ENCODE peak calls at places on chromosome 11, in eight cellular contexts. M is cardiac fibroblast; G is A549; E is CD8-positive, alpha-beta T cell; W is neural crest cell; S is CD4-positive, alpha-beta T cell; J is endothelial cell of umbilical vein; U is foreskin fibroblast. C is an unnamed sample.

GRCh38 chr11:125263268-125263790 is 98.8 kb downstream of the PKNOX2 start:
- DNase-seq in M (peak), G (no peak), E (no peak), W (peak), S (no peak), J (peak), U (peak), C (peak)

GRCh38 chr11:131864205-131864604 is 493.8 kb downstream of the NTM start:
- DNase-seq in M (no peak), G (no peak), E (no peak), W (no peak), S (no peak), J (peak), U (no peak), C (no peak)

GRCh38 chr11:121615506-121615905 is 162.7 kb upstream of the SORL1-AS1 start:
- DNase-seq in M (peak), G (no peak), E (no peak), W (no peak), S (no peak), J (no peak), U (no peak), C (peak)

GRCh38 chr11:3859373-3859881 is 4.0 kb downstream of the STIM1 start:
- DNase-seq in M (no peak), G (no peak), E (no peak), W (no peak), S (no peak), J (no peak), U (no peak), C (no peak)

GRCh38 chr11:22244986-22245592 is 52.2 kb downstream of the ANO5 start:
- DNase-seq in M (peak), G (peak), E (peak), W (peak), S (no peak), J (peak), U (peak), C (no peak)

GRCh38 chr11:110128161-110128560 is 35.0 kb downstream of the ZC3H12C start:
- DNase-seq in M (peak), G (no peak), E (no peak), W (no peak), S (no peak), J (no peak), U (peak), C (no peak)

GRCh38 chr11:127994736-127995135 is 592.6 kb downstream of the ETS1 start:
- DNase-seq in M (peak), G (no peak), E (no peak), W (no peak), S (no peak), J (no peak), U (peak), C (peak)

GRCh38 chr11:93741882-93742226 is 382 bp downstream of the C11orf54 start:
- DNase-seq in M (peak), G (peak), E (no peak), W (no peak), S (no peak), J (no peak), U (peak), C (peak)

GRCh38 chr11:774873-775592 is 2.3 kb downstream of the GATD1 start:
- DNase-seq in M (peak), G (no peak), E (no peak), W (no peak), S (no peak), J (peak), U (no peak), C (no peak)

GRCh38 chr11:102118937-102119336 is 8.7 kb downstream of the YAP1 start:
- DNase-seq in M (no peak), G (no peak), E (no peak), W (no peak), S (no peak), J (no peak), U (no peak), C (no peak)

GRCh38 chr11:73245461-73245860 is 26.7 kb upstream of the P2RY6 start:
- DNase-seq in M (no peak), G (no peak), E (no peak), W (no peak), S (no peak), J (no peak), U (no peak), C (no peak)

GRCh38 chr11:68962527-68963250 is 18.1 kb downstream of the MRGPRD start:
- DNase-seq in M (no peak), G (no peak), E (no peak), W (no peak), S (no peak), J (no peak), U (no peak), C (no peak)

GRCh38 chr11:14764899-14765527 is 121.4 kb downstream of the PDE3B start:
- DNase-seq in M (peak), G (no peak), E (no peak), W (no peak), S (no peak), J (peak), U (no peak), C (peak)

GRCh38 chr11:69337211-69337721 is 43.3 kb downstream of the MYEOV start:
- DNase-seq in M (no peak), G (no peak), E (no peak), W (no peak), S (no peak), J (no peak), U (peak), C (peak)

GRCh38 chr11:13260196-13260962 is 17.2 kb upstream of the BMAL1 start:
- DNase-seq in M (no peak), G (no peak), E (no peak), W (no peak), S (no peak), J (no peak), U (no peak), C (no peak)

GRCh38 chr11:64865286-64866172 is 12.9 kb downstream of the EHD1 start:
- DNase-seq in M (peak), G (no peak), E (no peak), W (no peak), S (no peak), J (no peak), U (peak), C (peak)

GRCh38 chr11:57667065-57667714 is 724 bp upstream of the ZDHHC5 start:
- DNase-seq in M (peak), G (peak), E (peak), W (peak), S (peak), J (peak), U (peak), C (peak)

GRCh38 chr11:57658023-57658361 is 430 bp downstream of the CLP1 start:
- DNase-seq in M (no peak), G (no peak), E (no peak), W (no peak), S (no peak), J (no peak), U (no peak), C (no peak)

GRCh38 chr11:57663975-57664374 is 3.9 kb upstream of the ZDHHC5 start:
- DNase-seq in M (no peak), G (no peak), E (no peak), W (no peak), S (no peak), J (no peak), U (no peak), C (no peak)

GRCh38 chr11:57659669-57660068 is 2.1 kb downstream of the CLP1 start:
- DNase-seq in M (no peak), G (no peak), E (no peak), W (no peak), S (no peak), J (no peak), U (no peak), C (no peak)

GRCh38 chr11:57662893-57663292 is 5.0 kb upstream of the ZDHHC5 start:
- DNase-seq in M (no peak), G (no peak), E (no peak), W (no peak), S (no peak), J (no peak), U (no peak), C (no peak)
- TF ChIP-seq CTCF in M (no peak), G (no peak), E (no peak), W (no peak), S (no peak), J (no peak), U (no peak), C (peak)

GRCh38 chr11:113493205-113493604 is 18.0 kb upstream of the DRD2 start:
- DNase-seq in M (no peak), G (no peak), E (no peak), W (no peak), S (no peak), J (no peak), U (no peak), C (no peak)

GRCh38 chr11:113488931-113489351 is 13.7 kb upstream of the DRD2 start:
- DNase-seq in M (no peak), G (no peak), E (no peak), W (no peak), S (no peak), J (no peak), U (no peak), C (no peak)

GRCh38 chr11:113496026-113496651 is 20.9 kb upstream of the DRD2 start:
- DNase-seq in M (no peak), G (no peak), E (no peak), W (no peak), S (no peak), J (no peak), U (no peak), C (no peak)

GRCh38 chr11:113494021-113494420 is 18.8 kb upstream of the DRD2 start:
- DNase-seq in M (no peak), G (no peak), E (no peak), W (no peak), S (no peak), J (no peak), U (no peak), C (no peak)
- TF ChIP-seq CTCF in M (peak), G (no peak), E (no peak), W (no peak), S (no peak), J (no peak), U (no peak), C (peak)

GRCh38 chr11:44637477-44637876 is 72.0 kb downstream of the CD82 start:
- DNase-seq in M (no peak), G (no peak), E (no peak), W (no peak), S (no peak), J (no peak), U (no peak), C (no peak)

GRCh38 chr11:44648109-44648508 is 78.7 kb upstream of the TSPAN18 start:
- DNase-seq in M (no peak), G (no peak), E (no peak), W (no peak), S (no peak), J (no peak), U (no peak), C (no peak)

GRCh38 chr11:44645832-44646231 is 80.4 kb downstream of the CD82 start:
- DNase-seq in M (no peak), G (no peak), E (no peak), W (no peak), S (no peak), J (no peak), U (no peak), C (no peak)

GRCh38 chr11:44638032-44638431 is 72.6 kb downstream of the CD82 start:
- DNase-seq in M (no peak), G (no peak), E (no peak), W (no peak), S (no peak), J (no peak), U (no peak), C (no peak)

GRCh38 chr11:44643207-44643606 is 77.7 kb downstream of the CD82 start:
- DNase-seq in M (no peak), G (no peak), E (no peak), W (no peak), S (no peak), J (no peak), U (no peak), C (no peak)
- TF ChIP-seq CTCF in M (no peak), G (no peak), E (no peak), W (no peak), S (no peak), J (no peak), U (no peak), C (no peak)

DNA sequence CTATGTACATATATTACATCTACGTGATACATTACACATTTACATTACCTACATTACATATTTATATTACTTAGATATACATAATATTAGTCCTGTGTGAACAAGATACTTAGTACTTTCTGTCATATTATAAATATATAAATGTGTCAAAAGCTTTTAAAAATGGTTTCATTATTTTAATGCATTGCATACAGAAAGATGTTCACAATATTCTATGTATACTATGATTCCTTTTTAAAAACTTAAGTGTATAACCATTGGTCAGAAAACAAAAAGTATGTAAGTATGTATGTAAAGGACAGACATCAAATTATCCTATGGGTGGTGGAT is 647 bp upstream of the ZW10 start:
- DNase-seq in M (no peak), G (no peak), E (no peak), W (no peak), S (no peak), J (no peak), U (no peak), C (no peak)
- TF ChIP-seq CTCF in M (no peak), G (no peak), E (peak), W (peak), S (peak), J (no peak), U (no peak), C (peak)

GRCh38 chr11:66697988-66698387 is 20.3 kb upstream of the RBM4B start:
- DNase-seq in M (no peak), G (no peak), E (no peak), W (no peak), S (no peak), J (no peak), U (no peak), C (no peak)

GRCh38 chr11:66701432-66702240 is 23.9 kb upstream of the RBM4B start:
- DNase-seq in M (no peak), G (no peak), E (no peak), W (no peak), S (no peak), J (no peak), U (no peak), C (no peak)

GRCh38 chr11:66698491-66698890 is 20.8 kb upstream of the RBM4B start:
- DNase-seq in M (no peak), G (no peak), E (no peak), W (no peak), S (no peak), J (no peak), U (no peak), C (no peak)

GRCh38 chr11:66700337-66700736 is 22.6 kb upstream of the RBM4B start:
- DNase-seq in M (no peak), G (no peak), E (no peak), W (no peak), S (no peak), J (no peak), U (no peak), C (no peak)

DNA sequence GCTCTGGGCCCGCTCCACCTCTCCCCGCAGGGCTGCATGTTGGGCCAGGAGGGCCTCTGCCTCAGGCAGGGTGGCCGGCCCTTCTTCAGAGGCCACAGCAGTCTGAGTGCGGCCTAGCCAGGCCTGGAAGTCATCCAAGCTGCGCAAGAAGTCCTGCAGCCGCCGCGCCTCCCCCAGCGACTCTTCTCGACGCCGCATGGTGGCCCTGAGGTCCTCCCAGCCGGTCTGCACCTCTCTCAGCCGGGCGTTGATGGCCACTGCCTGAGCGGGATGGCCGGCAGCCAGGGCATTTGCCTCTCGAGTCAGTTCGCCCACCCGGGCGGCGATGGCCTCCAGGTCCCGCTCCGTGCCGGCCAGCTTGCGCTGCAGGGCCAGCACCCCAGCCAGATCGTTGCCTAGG is 23.1 kb upstream of the RBM4B start:
- DNase-seq in M (no peak), G (no peak), E (no peak), W (no peak), S (no peak), J (no peak), U (no peak), C (no peak)
- TF ChIP-seq CTCF in M (no peak), G (no peak), E (no peak), W (no peak), S (no peak), J (no peak), U (no peak), C (no peak)

DNA sequence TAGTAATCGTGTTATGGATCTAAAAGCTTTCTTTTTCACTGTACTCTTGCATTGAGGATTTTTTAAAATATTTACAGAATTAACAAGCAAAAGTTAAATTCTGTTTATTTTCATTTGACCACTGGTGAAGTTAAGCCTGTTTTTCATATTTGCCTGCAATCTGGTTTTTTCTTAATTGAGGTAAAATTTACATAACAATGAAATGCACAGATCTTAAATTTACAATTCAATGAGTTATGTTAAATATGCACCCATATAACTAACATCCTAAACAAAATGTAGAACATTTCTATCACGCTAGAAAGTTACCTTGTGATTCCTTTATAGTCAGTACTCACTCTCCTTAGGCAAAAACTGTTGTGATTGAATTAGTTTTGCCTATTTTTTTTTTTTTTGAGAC is 54.6 kb upstream of the WEE1 start:
- DNase-seq in M (no peak), G (no peak), E (no peak), W (no peak), S (no peak), J (no peak), U (no peak), C (no peak)
- TF ChIP-seq CTCF in M (no peak), G (no peak), E (no peak), W (no peak), S (no peak), J (no peak), U (no peak), C (no peak)

GRCh38 chr11:48165426-48165825 is 51.2 kb upstream of the OR4B1 start:
- DNase-seq in M (no peak), G (no peak), E (no peak), W (no peak), S (no peak), J (no peak), U (no peak), C (no peak)

GRCh38 chr11:48169706-48170105 is 46.9 kb upstream of the OR4B1 start:
- DNase-seq in M (peak), G (no peak), E (no peak), W (no peak), S (no peak), J (no peak), U (no peak), C (no peak)

GRCh38 chr11:48169259-48169658 is 47.4 kb upstream of the OR4B1 start:
- DNase-seq in M (no peak), G (no peak), E (no peak), W (no peak), S (no peak), J (no peak), U (no peak), C (no peak)

GRCh38 chr11:48168815-48169214 is 47.8 kb upstream of the OR4B1 start:
- DNase-seq in M (no peak), G (no peak), E (no peak), W (no peak), S (no peak), J (no peak), U (no peak), C (no peak)

DNA sequence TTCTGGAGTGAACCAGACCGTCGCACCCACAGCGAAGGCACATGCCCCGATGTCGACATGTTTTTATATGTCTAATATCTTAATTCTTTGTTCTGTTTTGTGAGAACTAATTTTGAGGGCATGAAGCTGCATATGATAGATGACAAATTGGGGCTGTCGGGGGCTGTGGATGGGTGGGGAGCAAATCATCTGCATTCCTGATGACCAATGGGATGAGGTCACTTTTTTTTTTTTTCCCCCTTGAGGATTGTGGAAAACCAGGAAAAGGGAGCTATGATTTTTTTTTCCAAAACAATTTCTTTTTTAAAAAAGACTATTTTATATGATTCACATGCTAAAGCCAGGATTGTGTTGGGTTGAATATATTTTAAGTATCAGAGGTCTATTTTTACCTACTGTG is 49.2 kb upstream of the OR4B1 start:
- DNase-seq in M (no peak), G (no peak), E (no peak), W (no peak), S (no peak), J (no peak), U (no peak), C (no peak)
- TF ChIP-seq CTCF in M (no peak), G (no peak), E (no peak), W (no peak), S (no peak), J (no peak), U (no peak), C (no peak)

DNA sequence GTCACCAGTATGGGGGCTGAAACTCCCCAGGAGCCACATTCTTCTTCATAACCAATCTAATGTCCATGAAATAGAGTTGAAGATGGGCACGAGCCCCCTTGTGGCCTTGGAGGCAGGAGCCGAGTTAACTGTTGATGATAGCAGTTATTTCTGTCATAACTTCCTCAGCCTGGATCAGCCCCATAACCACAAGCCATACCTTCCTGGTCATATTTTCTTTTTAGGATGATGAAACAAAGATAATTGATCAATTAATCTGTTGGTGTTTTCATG is 65.0 kb upstream of the TTC12 start:
- DNase-seq in M (peak), G (no peak), E (no peak), W (no peak), S (no peak), J (no peak), U (no peak), C (no peak)
- TF ChIP-seq CTCF in M (peak), G (no peak), E (no peak), W (peak), S (no peak), J (no peak), U (peak), C (peak)

GRCh38 chr11:88266157-88266556 is 71.4 kb downstream of the CTSC start:
- DNase-seq in M (no peak), G (no peak), E (no peak), W (no peak), S (no peak), J (no peak), U (no peak), C (no peak)

GRCh38 chr11:88266919-88267318 is 70.6 kb downstream of the CTSC start:
- DNase-seq in M (no peak), G (no peak), E (no peak), W (no peak), S (no peak), J (no peak), U (no peak), C (no peak)
- TF ChIP-seq CTCF in M (no peak), G (no peak), E (no peak), W (no peak), S (no peak), J (no peak), U (no peak), C (no peak)